ENCODE peak calls at places on chromosome 13, in eight cellular contexts. P is CD8-positive, alpha-beta T cell; F is MM.1S; B is astrocyte of the spinal cord; T is SK-N-SH; W is breast epithelium; R is cardiac muscle cell; Q is psoas muscle. H is an unnamed sample.

GRCh38 chr13:92221916-92222315 is 823.5 kb downstream of the GPC5 start:
- DNase-seq in Q (no peak), F (no peak), R (no peak), P (no peak), T (no peak), B (no peak), W (no peak), H (no peak)

GRCh38 chr13:51015973-51016372 is 95.1 kb downstream of the C13orf42 start:
- DNase-seq in P (no peak), B (no peak), Q (no peak), R (no peak), F (no peak), W (no peak), T (no peak), H (no peak)

GRCh38 chr13:32581177-32581786 is 5.0 kb upstream of the PDS5B start:
- DNase-seq in T (no peak), F (peak), R (peak), W (no peak), B (peak), Q (no peak), P (no peak), H (peak)

GRCh38 chr13:27663947-27664346 is 42.3 kb downstream of the POLR1D start:
- DNase-seq in T (no peak), W (no peak), B (no peak), Q (no peak), R (peak), P (no peak), F (no peak), H (no peak)

GRCh38 chr13:89239361-89240127 is 1568.4 kb downstream of the SLITRK5 start:
- DNase-seq in B (no peak), Q (no peak), T (no peak), P (no peak), F (no peak), W (no peak), R (no peak), H (no peak)

GRCh38 chr13:94050686-94051085 is 428.8 kb downstream of the DCT start:
- DNase-seq in W (no peak), T (no peak), P (no peak), Q (no peak), B (no peak), R (no peak), F (no peak), H (no peak)

GRCh38 chr13:32246468-32246867 is 68.7 kb downstream of the ZAR1L start:
- DNase-seq in T (peak), Q (no peak), W (peak), P (peak), B (peak), F (peak), R (peak), H (peak)

GRCh38 chr13:95643814-95644598 is 500 bp downstream of the DZIP1 start:
- DNase-seq in F (no peak), R (peak), P (no peak), W (no peak), T (peak), B (peak), Q (peak), H (no peak)

GRCh38 chr13:29503041-29503837 is 92.2 kb downstream of the SLC7A1 start:
- DNase-seq in R (no peak), P (no peak), F (no peak), T (peak), B (peak), Q (peak), W (no peak), H (no peak)

GRCh38 chr13:27789495-27790303 is 2.6 kb upstream of the GSX1 start:
- DNase-seq in R (no peak), B (no peak), P (no peak), Q (no peak), W (no peak), T (no peak), F (no peak), H (peak)

GRCh38 chr13:48097793-48098192 is 2.9 kb upstream of the MED4 start:
- DNase-seq in Q (no peak), P (no peak), R (no peak), B (no peak), W (no peak), F (no peak), T (no peak), H (no peak)

GRCh38 chr13:51832471-51833152 is 12.4 kb downstream of the TMEM272 start:
- DNase-seq in R (peak), F (no peak), W (no peak), Q (no peak), B (no peak), P (peak), T (peak), H (peak)

GRCh38 chr13:110319774-110320509 is 12.9 kb downstream of the COL4A2 start:
- DNase-seq in P (no peak), T (no peak), R (no peak), W (peak), B (peak), F (no peak), Q (no peak), H (no peak)

GRCh38 chr13:51721485-51721884 is 82.5 kb downstream of the DHRS12 start:
- DNase-seq in B (no peak), R (no peak), F (peak), T (no peak), W (peak), P (no peak), Q (no peak), H (peak)

GRCh38 chr13:76350399-76350798 is 535.8 kb downstream of the KCTD12 start:
- DNase-seq in T (no peak), Q (no peak), W (no peak), R (no peak), P (no peak), B (no peak), F (no peak), H (no peak)

GRCh38 chr13:97660488-97661086 is 226.6 kb downstream of the RAP2A start:
- DNase-seq in F (no peak), B (no peak), R (no peak), T (no peak), Q (no peak), P (no peak), W (no peak), H (no peak)

GRCh38 chr13:50261502-50261901 is 246.3 kb downstream of the KCNRG start:
- DNase-seq in R (no peak), Q (no peak), B (no peak), W (no peak), F (no peak), P (no peak), T (no peak), H (no peak)

GRCh38 chr13:76600086-76600485 is 286.1 kb downstream of the KCTD12 start:
- DNase-seq in T (no peak), F (no peak), B (peak), Q (no peak), P (no peak), R (no peak), W (no peak), H (no peak)

GRCh38 chr13:77417897-77418296 is 91.0 kb upstream of the MYCBP2 start:
- DNase-seq in T (no peak), W (no peak), R (no peak), Q (no peak), F (no peak), B (no peak), P (no peak), H (no peak)

GRCh38 chr13:114314074-114314912 is at the start of gene CHAMP1:
- DNase-seq in T (peak), B (peak), R (peak), F (peak), Q (peak), W (peak), P (peak), H (peak)

GRCh38 chr13:96671073-96671472 is 323.2 kb downstream of the OXGR1 start:
- DNase-seq in T (no peak), P (no peak), B (no peak), W (no peak), F (no peak), R (no peak), Q (no peak), H (no peak)

GRCh38 chr13:32849369-32849768 is 166.9 kb upstream of the KL start:
- DNase-seq in R (no peak), T (no peak), Q (no peak), P (no peak), F (no peak), W (no peak), B (no peak), H (no peak)

GRCh38 chr13:57624565-57625435 is 6.7 kb upstream of the PCDH17 start:
- DNase-seq in F (peak), R (peak), T (peak), B (peak), P (no peak), W (no peak), Q (no peak), H (peak)

GRCh38 chr13:66519259-66519658 is 710.9 kb downstream of the PCDH9 start:
- DNase-seq in B (no peak), W (no peak), Q (no peak), P (no peak), R (no peak), T (peak), F (no peak), H (no peak)

GRCh38 chr13:93736111-93736510 is 509.5 kb downstream of the GPC6 start:
- DNase-seq in B (peak), W (no peak), T (no peak), F (no peak), R (no peak), Q (no peak), P (no peak), H (no peak)

GRCh38 chr13:31477961-31478360 is 261.4 kb upstream of the RXFP2 start:
- DNase-seq in R (no peak), F (no peak), B (peak), T (no peak), Q (no peak), P (no peak), W (no peak), H (no peak)

GRCh38 chr13:50123002-50123401 is 107.8 kb downstream of the KCNRG start:
- DNase-seq in B (no peak), Q (no peak), R (no peak), T (no peak), F (no peak), W (no peak), P (no peak), H (no peak)

GRCh38 chr13:48586591-48587103 is 53.8 kb upstream of the RCBTB2 start:
- DNase-seq in W (peak), Q (peak), P (no peak), F (no peak), R (no peak), T (no peak), B (peak), H (no peak)

GRCh38 chr13:94333131-94333820 is 146.2 kb downstream of the DCT start:
- DNase-seq in R (no peak), B (no peak), P (no peak), F (no peak), Q (no peak), W (no peak), T (no peak), H (no peak)

GRCh38 chr13:53159439-53159838 is 130.8 kb downstream of the OLFM4 start:
- DNase-seq in P (no peak), Q (no peak), R (no peak), F (no peak), B (no peak), T (no peak), W (no peak), H (no peak)

GRCh38 chr13:43908156-43909126 is 28.7 kb downstream of the LACC1 start:
- DNase-seq in B (peak), R (peak), P (no peak), T (peak), F (peak), W (no peak), Q (no peak), H (no peak)

GRCh38 chr13:98187155-98187726 is 10.2 kb upstream of the RNF113B start:
- DNase-seq in R (no peak), W (no peak), P (no peak), Q (no peak), F (no peak), B (no peak), T (no peak), H (no peak)

GRCh38 chr13:85812282-85812681 is 13.1 kb upstream of the SLITRK6 start:
- DNase-seq in B (no peak), R (no peak), Q (no peak), T (no peak), W (no peak), F (no peak), P (no peak), H (no peak)

GRCh38 chr13:20353973-20354372 is 121.9 kb upstream of the GJB6 start:
- DNase-seq in R (no peak), B (peak), F (no peak), P (no peak), T (no peak), Q (no peak), W (no peak), H (no peak)
- TF ChIP-seq CTCF in R (peak), B (peak), F (no peak), P (no peak), T (peak), Q (no peak), W (no peak), H (no peak)

DNA sequence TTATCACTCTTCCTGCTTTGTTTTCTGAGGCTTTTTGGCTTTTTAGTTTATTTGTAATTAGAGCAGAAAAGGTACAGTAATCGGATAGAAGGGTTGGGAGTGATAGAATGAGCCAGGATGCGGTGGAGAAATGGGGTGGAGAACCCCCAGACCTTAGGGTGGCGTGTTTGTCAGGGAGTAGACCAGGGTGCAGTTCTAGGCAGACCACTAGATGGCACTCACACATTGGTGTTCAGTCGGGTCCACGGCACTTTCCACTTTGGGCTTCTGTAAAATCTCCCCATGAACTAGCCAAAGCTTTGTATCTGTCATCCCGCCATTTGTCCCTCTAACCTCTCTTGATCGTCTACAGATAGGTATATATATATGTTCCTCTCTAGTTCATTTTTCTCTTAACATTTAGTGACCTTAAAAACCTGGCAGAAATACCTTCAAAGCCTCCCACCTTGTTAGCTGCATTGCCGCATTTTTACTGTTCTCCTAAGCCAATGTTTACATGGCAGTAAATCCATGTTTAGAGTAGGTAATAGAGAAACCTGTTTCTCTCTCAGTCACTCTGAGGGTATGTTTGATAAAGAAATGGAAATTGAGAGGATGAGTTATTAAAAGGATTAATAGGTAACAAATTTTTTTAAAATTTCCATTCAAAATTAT is 154.9 kb downstream of the TM9SF2 start:
- DNase-seq in T (peak), R (peak), B (peak), W (peak), F (peak), P (peak), Q (peak), H (peak)
- TF ChIP-seq CTCF in T (peak), R (peak), B (peak), W (peak), F (peak), P (peak), Q (peak), H (peak)

GRCh38 chr13:25371608-25372274 is at the start of gene ATP8A2:
- DNase-seq in W (no peak), Q (no peak), P (no peak), B (no peak), F (no peak), T (peak), R (peak), H (peak)
- TF ChIP-seq CTCF in W (no peak), Q (no peak), P (no peak), B (no peak), F (no peak), T (no peak), R (no peak), H (no peak)

DNA sequence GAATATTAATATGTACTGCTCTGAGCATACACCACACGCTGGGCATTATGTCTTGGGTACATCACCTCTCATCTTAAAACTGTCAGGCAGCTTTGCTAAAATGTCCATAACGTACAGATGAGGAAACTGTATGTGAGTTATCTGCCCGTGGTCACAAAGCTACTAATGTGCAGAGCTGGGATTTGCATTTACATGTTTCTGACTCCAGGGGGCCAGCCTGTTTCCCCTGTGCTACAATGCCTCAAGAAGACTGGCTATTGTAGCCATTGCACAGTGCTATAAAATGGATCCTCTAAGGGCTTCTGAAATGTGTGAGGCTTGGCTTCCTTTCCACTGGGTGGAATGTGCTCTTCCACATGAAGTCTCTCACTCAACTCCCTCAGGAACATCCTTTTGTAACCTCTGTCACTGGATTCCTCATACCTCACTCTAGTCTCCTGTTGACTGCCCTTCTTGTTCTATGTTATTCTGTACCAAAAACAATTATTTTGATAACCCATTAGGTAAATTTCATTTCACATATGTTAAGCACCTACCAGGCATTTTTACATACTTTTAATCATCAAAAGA is 95.6 kb upstream of the HTR2A start:
- DNase-seq in P (no peak), W (no peak), F (no peak), B (no peak), Q (no peak), T (no peak), R (peak), H (peak)
- TF ChIP-seq CTCF in P (no peak), W (no peak), F (peak), B (peak), Q (no peak), T (peak), R (peak), H (peak)

GRCh38 chr13:24605923-24606372 is 74.3 kb upstream of the ATP12A start:
- DNase-seq in W (no peak), R (no peak), Q (no peak), P (no peak), F (peak), B (no peak), T (no peak), H (no peak)
- TF ChIP-seq CTCF in W (peak), R (peak), Q (no peak), P (peak), F (peak), B (no peak), T (no peak), H (no peak)